ENCODE peak calls at places on chromosomes 16 and 17, in five cellular contexts. R is A549, D is suprapubic skin, N is uterus, B is esophagus squamous epithelium. L is an unnamed sample.

GRCh38 chr17:75031972-75032895 is 14.5 kb downstream of the ATP5PD start:
- DNase-seq in R (peak; percentile 98), D (peak; percentile 93), N (peak; percentile 81), B (peak; percentile 20), L (peak; percentile 51)

GRCh38 chr16:54651440-54651839 is 279.2 kb upstream of the IRX5 start:
- DNase-seq in R (no peak), D (no peak), N (no peak), B (no peak), L (no peak)

GRCh38 chr17:59893617-59894100 is 738 bp downstream of the RPS6KB1 start:
- DNase-seq in R (peak; percentile 48), D (no peak), N (no peak), B (no peak), L (no peak)

GRCh38 chr17:39270923-39271322 is 45.2 kb upstream of the STAC2 start:
- DNase-seq in R (no peak), D (no peak), N (no peak), B (no peak), L (no peak)

GRCh38 chr17:22516861-22517636 is 824.7 kb downstream of the KCNJ18 start:
- DNase-seq in R (no peak), D (no peak), N (no peak), B (no peak), L (no peak)

GRCh38 chr17:560379-560935 is 154.2 kb downstream of the VPS53 start:
- DNase-seq in R (no peak), D (no peak), N (no peak), B (no peak), L (peak; percentile 7)

GRCh38 chr16:10514369-10515055 is 65.9 kb downstream of the EMP2 start:
- DNase-seq in R (peak; percentile 40), D (no peak), N (peak; percentile 49), B (no peak), L (peak; percentile 63)

GRCh38 chr17:27593857-27594255 is 37.1 kb upstream of the LGALS9 start:
- DNase-seq in R (no peak), D (no peak), N (no peak), B (no peak), L (no peak)

GRCh38 chr17:30920282-30920681 is 1.5 kb upstream of the ADAP2 start:
- DNase-seq in R (peak; percentile 49), D (no peak), N (no peak), B (no peak), L (no peak)

GRCh38 chr17:81994593-81995462 is 17.4 kb downstream of the ASPSCR1 start:
- DNase-seq in R (no peak), D (no peak), N (no peak), B (no peak), L (no peak)

GRCh38 chr16:24834459-24835335 is 11.1 kb upstream of the SLC5A11 start:
- DNase-seq in R (peak; percentile 71), D (no peak), N (no peak), B (no peak), L (no peak)

GRCh38 chr16:62700456-62701280 is 664.4 kb upstream of the CDH8 start:
- DNase-seq in R (no peak), D (no peak), N (no peak), B (no peak), L (no peak)

GRCh38 chr16:14180431-14181059 is 109.4 kb downstream of the MRTFB start:
- DNase-seq in R (no peak), D (no peak), N (no peak), B (no peak), L (no peak)

GRCh38 chr17:36152639-36153120 is 23.8 kb downstream of the TBC1D3B start:
- DNase-seq in R (no peak), D (no peak), N (no peak), B (no peak), L (peak; percentile 5)

GRCh38 chr16:50781043-50781442 is 39.2 kb downstream of the CYLD start:
- DNase-seq in R (no peak), D (no peak), N (no peak), B (no peak), L (no peak)

GRCh38 chr17:50540485-50541401 is 6.2 kb upstream of the SPATA20 start:
- DNase-seq in R (no peak), D (no peak), N (no peak), B (no peak), L (no peak)

GRCh38 chr17:78173025-78173715 is 4.8 kb downstream of the SYNGR2 start:
- DNase-seq in R (no peak), D (no peak), N (no peak), B (no peak), L (no peak)
- H3K4me1 ChIP-seq in R (peaks cover 32% of the 10 kb centered on the region), D (peaks cover 83% of the 10 kb centered on the region), N (peaks cover 16% of the 10 kb centered on the region), B (peaks cover 89% of the 10 kb centered on the region), L (peaks cover 68% of the 10 kb centered on the region)

GRCh38 chr17:57448288-57449283 is 192.3 kb downstream of the MSI2 start:
- DNase-seq in R (no peak), D (no peak), N (no peak), B (no peak), L (no peak)
- TF ChIP-seq POLR2A in R (no peak), D (no peak), N (no peak), B (no peak), L (no peak)

DNA sequence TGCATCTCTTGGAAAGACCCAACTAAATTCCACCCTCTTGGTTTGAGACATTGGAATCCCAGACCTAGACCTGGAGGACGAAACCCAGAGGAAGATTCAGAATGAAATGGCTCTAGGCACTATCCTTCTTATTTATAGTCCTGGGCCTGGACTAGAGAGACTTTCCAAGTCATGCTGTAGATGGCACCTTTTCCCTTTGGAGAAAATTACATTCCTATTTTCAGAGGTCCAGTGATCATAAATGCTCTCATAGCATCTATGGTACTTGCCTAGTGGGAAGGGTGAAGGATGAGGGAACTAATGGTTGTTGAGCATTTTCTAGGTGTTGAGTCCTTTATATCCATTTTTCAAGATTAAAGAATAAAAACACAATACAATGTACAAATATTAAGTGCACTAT is 37.1 kb downstream of the SPACA3 start:
- DNase-seq in R (no peak), D (no peak), N (no peak), B (no peak), L (no peak)
- TF ChIP-seq CTCF in R (peak; percentile 37), D (no peak), N (no peak), B (no peak), L (no peak)

GRCh38 chr17:21037117-21037803 is 5.6 kb downstream of the USP22 start:
- DNase-seq in R (no peak), D (no peak), N (no peak), B (no peak), L (no peak)
- H3K4me1 ChIP-seq in R (peaks cover 76% of the 10 kb centered on the region), D (peaks cover 82% of the 10 kb centered on the region), N (peaks cover 13% of the 10 kb centered on the region), B (peaks cover 90% of the 10 kb centered on the region), L (peaks cover 88% of the 10 kb centered on the region)

GRCh38 chr16:3028716-3029319 is 5.0 kb downstream of the THOC6 start:
- DNase-seq in R (no peak), D (no peak), N (no peak), B (no peak), L (no peak)
- TF ChIP-seq POLR2A in R (no peak), D (no peak), N (no peak), B (no peak), L (no peak)

GRCh38 chr17:76504117-76504516 is 2.9 kb upstream of the RHBDF2 start:
- DNase-seq in R (no peak), D (no peak), N (no peak), B (no peak), L (no peak)
- TF ChIP-seq CTCF in R (no peak), D (no peak), N (no peak), B (no peak), L (no peak)

GRCh38 chr17:78019367-78019975 is 61.0 kb downstream of the TNRC6C start:
- DNase-seq in R (no peak), D (no peak), N (no peak), B (no peak), L (no peak)
- H3K4me1 ChIP-seq in R (no peaks in the 10 kb centered on the region), D (no peaks in the 10 kb centered on the region), N (no peaks in the 10 kb centered on the region), B (peaks cover 18% of the 10 kb centered on the region), L (no peaks in the 10 kb centered on the region)

GRCh38 chr16:72198641-72199250 is 26.8 kb upstream of the PMFBP1 start:
- DNase-seq in R (no peak), D (no peak), N (no peak), B (no peak), L (no peak)

GRCh38 chr16:72202014-72202413 is 30.1 kb upstream of the PMFBP1 start:
- DNase-seq in R (no peak), D (no peak), N (no peak), B (no peak), L (no peak)

GRCh38 chr16:72199938-72200337 is 28.0 kb upstream of the PMFBP1 start:
- DNase-seq in R (no peak), D (no peak), N (no peak), B (no peak), L (no peak)

GRCh38 chr16:72201387-72201786 is 29.4 kb upstream of the PMFBP1 start:
- DNase-seq in R (no peak), D (no peak), N (no peak), B (no peak), L (no peak)

DNA sequence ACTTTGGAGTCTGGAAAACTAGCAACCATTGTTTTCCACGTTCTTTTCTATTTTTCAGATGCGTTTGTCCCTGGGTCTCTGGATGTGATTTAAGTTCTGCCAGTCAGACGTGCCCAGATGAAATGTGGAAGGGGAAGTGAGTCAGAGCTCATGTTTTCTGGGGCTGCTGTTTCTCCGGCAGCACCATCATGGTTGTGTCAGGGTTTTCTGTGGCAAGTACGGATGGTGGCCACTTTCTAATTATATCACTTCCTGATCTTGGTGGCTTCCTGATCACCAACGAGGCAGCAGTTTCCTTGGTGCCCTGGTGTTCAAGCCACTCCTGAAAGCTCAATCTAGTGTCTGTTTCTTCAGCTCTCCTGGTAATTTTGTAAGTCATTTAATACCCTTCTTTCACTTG is 31.4 kb upstream of the PMFBP1 start:
- DNase-seq in R (no peak), D (no peak), N (no peak), B (no peak), L (peak; percentile 44)
- TF ChIP-seq POLR2A in R (no peak), D (no peak), N (no peak), B (no peak), L (no peak)

GRCh38 chr17:8869416-8869815 is 1.9 kb upstream of the PIK3R6 start:
- DNase-seq in R (no peak), D (no peak), N (no peak), B (no peak), L (no peak)
- TF ChIP-seq CTCF in R (no peak), D (no peak), N (no peak), B (no peak), L (no peak)

GRCh38 chr17:17844079-17844478 is 7.3 kb upstream of the SREBF1 start:
- DNase-seq in R (no peak), D (no peak), N (no peak), B (no peak), L (no peak)

GRCh38 chr17:17841620-17842025 is 4.8 kb upstream of the SREBF1 start:
- DNase-seq in R (no peak), D (no peak), N (no peak), B (no peak), L (no peak)

GRCh38 chr17:17842111-17842876 is 5.5 kb upstream of the SREBF1 start:
- DNase-seq in R (no peak), D (no peak), N (no peak), B (no peak), L (no peak)

GRCh38 chr17:17844500-17844899 is 7.7 kb upstream of the SREBF1 start:
- DNase-seq in R (no peak), D (no peak), N (no peak), B (no peak), L (no peak)

DNA sequence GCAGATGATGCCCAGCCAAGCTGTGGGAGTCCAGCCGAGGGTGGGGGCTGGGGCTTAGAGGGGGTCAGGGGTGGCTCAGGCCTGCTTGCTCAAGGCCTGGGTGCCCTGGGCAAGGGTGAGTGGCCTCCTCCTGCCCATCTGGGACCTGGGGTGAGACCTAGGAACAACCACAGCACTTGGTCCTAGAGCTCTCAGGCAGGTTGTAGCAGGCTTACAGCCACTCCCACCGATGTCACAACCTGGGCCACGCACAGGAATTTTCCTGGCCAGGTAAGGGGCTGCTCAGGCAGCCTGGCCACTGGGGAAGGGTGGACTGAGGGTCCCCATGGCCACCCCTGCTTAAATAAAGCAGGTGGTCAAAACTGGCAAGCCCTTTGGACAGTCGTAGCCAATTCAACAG is 6.3 kb upstream of the SREBF1 start:
- DNase-seq in R (no peak), D (no peak), N (no peak), B (no peak), L (no peak)
- H3K4me1 ChIP-seq in R (peaks cover 36% of the 10 kb centered on the region), D (peaks cover 62% of the 10 kb centered on the region), N (peaks cover 19% of the 10 kb centered on the region), B (peaks cover 89% of the 10 kb centered on the region), L (no peaks in the 10 kb centered on the region)